ENCODE peak calls at places on chromosomes 2 and 18, in five cellular contexts. O, I, W, Y and R are unnamed samples.

GRCh38 chr18:111292-112014 is 46.9 kb upstream of the USP14 start:
- DNase-seq in O (no peak), I (peak), W (peak), Y (peak), R (peak)

GRCh38 chr18:9334351-9335254 is at the start of gene TWSG1:
- DNase-seq in O (peak), I (peak), W (peak), Y (peak), R (peak)

GRCh38 chr2:150133623-150134022 is 353.8 kb downstream of the RND3 start:
- DNase-seq in O (no peak), I (no peak), W (no peak), Y (no peak), R (no peak)

GRCh38 chr2:20532634-20533437 is 86.0 kb downstream of the RHOB start:
- DNase-seq in O (no peak), I (no peak), W (no peak), Y (no peak), R (no peak)

GRCh38 chr2:174108579-174108978 is 139.8 kb downstream of the OLA1 start:
- DNase-seq in O (no peak), I (no peak), W (no peak), Y (no peak), R (no peak)

GRCh38 chr2:233062946-233063268 is 2.8 kb downstream of the INPP5D start:
- DNase-seq in O (no peak), I (no peak), W (no peak), Y (no peak), R (no peak)

GRCh38 chr2:96847586-96847985 is 3.8 kb upstream of the ANKRD23 start:
- DNase-seq in O (no peak), I (no peak), W (no peak), Y (no peak), R (no peak)

GRCh38 chr18:39780774-39781173 is 2174.3 kb upstream of the PIK3C3 start:
- DNase-seq in O (no peak), I (no peak), W (no peak), Y (no peak), R (no peak)